ENCODE peak calls at places on chromosomes 11 and 22, in seven cellular contexts. N, K, D, Z, S, X and Y are unnamed samples.
A peak's percentile ranks its signal among the peaks of the same experiment; 100 is the strongest.

GRCh38 chr11:130871616-130872015 is 44.7 kb downstream of the SNX19 start:
- DNase-seq in N (no peak), K (no peak), D (no peak), Z (no peak), S (no peak), X (no peak), Y (no peak)

GRCh38 chr22:46088541-46089311 is 61.6 kb upstream of the PPARA start:
- DNase-seq in N (peak; percentile 85), K (no peak), D (no peak), Z (peak; percentile 75), S (no peak), X (no peak), Y (no peak)

GRCh38 chr11:63829823-63830489 is 9.0 kb upstream of the MARK2 start:
- DNase-seq in N (peak; percentile 18), K (no peak), D (no peak), Z (no peak), S (no peak), X (no peak), Y (no peak)

GRCh38 chr11:69524291-69524882 is 42.9 kb downstream of the LINC01488 start:
- DNase-seq in N (no peak), K (no peak), D (no peak), Z (no peak), S (no peak), X (no peak), Y (no peak)

GRCh38 chr11:92702037-92702436 is 267.4 kb upstream of the MTNR1B start:
- DNase-seq in N (no peak), K (no peak), D (no peak), Z (no peak), S (no peak), X (no peak), Y (no peak)

GRCh38 chr22:46791201-46791731 is 28.8 kb downstream of the TBC1D22A start:
- DNase-seq in N (peak; percentile 59), K (peak; percentile 53), D (no peak), Z (no peak), S (no peak), X (no peak), Y (no peak)

GRCh38 chr22:40588726-40589125 is 47.8 kb downstream of the MRTFA start:
- DNase-seq in N (peak; percentile 59), K (no peak), D (no peak), Z (no peak), S (no peak), X (no peak), Y (no peak)

GRCh38 chr22:27799334-27800249 is 2.0 kb downstream of the MN1 start:
- DNase-seq in N (peak; percentile 47), K (no peak), D (no peak), Z (peak; percentile 58), S (no peak), X (no peak), Y (no peak)

GRCh38 chr22:39471421-39472141 is 14.8 kb downstream of the MGAT3 start:
- DNase-seq in N (peak; percentile 69), K (peak; percentile 34), D (no peak), Z (peak; percentile 63), S (no peak), X (peak; percentile 48), Y (no peak)

GRCh38 chr22:48783821-48784266 is 1043.8 kb downstream of the BRD1 start:
- DNase-seq in N (no peak), K (no peak), D (no peak), Z (no peak), S (no peak), X (peak; percentile 15), Y (no peak)

GRCh38 chr11:8671651-8672062 is 10.8 kb downstream of the TRIM66 start:
- DNase-seq in N (peak; percentile 92), K (no peak), D (no peak), Z (peak; percentile 39), S (no peak), X (no peak), Y (peak; percentile 68)

GRCh38 chr22:30969532-30970355 is 679 bp downstream of the TUG1 start:
- DNase-seq in N (peak; percentile 45), K (peak; percentile 53), D (peak; percentile 6), Z (no peak), S (no peak), X (peak; percentile 46), Y (no peak)

GRCh38 chr22:48365386-48365785 is 1462.3 kb downstream of the BRD1 start:
- DNase-seq in N (no peak), K (peak; percentile 1), D (no peak), Z (no peak), S (no peak), X (no peak), Y (no peak)

GRCh38 chr11:33015621-33016551 is at the start of gene DEPDC7:
- DNase-seq in N (peak; percentile 85), K (peak; percentile 90), D (peak; percentile 89), Z (peak; percentile 88), S (peak; percentile 75), X (peak; percentile 85), Y (peak; percentile 46)

GRCh38 chr11:134157451-134157850 is 66.3 kb downstream of the NCAPD3 start:
- DNase-seq in N (no peak), K (no peak), D (no peak), Z (no peak), S (no peak), X (no peak), Y (no peak)

GRCh38 chr22:46578824-46579561 is 41.2 kb upstream of the GRAMD4 start:
- DNase-seq in N (peak; percentile 35), K (peak; percentile 60), D (no peak), Z (peak; percentile 88), S (no peak), X (no peak), Y (no peak)

DNA sequence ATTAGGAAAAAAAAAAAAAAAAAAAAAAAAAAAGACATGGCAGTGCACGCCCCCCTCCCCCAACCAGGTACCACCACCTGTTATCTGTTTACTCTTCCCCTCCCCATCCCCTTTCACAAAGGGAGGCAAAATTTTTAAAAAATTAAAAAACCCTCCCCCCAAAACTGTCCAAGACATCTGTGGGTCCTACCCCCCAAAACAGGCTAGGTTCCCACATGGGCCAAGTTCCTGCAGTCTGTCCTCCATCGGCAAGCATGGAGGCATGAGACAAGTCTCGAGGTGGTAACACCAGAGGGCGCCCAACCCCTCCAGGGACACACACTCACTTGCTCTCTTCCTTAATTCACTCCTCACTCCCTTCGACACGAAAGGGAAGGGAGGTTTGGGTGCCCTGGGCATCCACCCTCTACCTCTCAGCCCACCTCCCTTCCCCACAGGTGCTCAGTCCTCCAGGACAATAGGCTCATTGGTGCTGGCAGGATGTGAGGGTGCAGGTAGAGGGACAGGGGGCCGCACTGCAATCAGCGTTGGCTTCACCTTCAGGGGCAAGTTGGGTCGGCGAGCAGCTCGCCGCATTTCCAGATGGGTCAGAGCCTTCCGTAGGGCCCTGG is 2.2 kb upstream of the TUT1 start:
- DNase-seq in N (peak; percentile 76), K (peak; percentile 87), D (peak; percentile 77), Z (peak; percentile 83), S (no peak), X (peak; percentile 78), Y (no peak)
- TF ChIP-seq CTCF in N (peak; percentile 59), K (peak; percentile 48), D (peak; percentile 63), Z (peak; percentile 62), S (peak; percentile 69), X (peak; percentile 21), Y (peak; percentile 72)

GRCh38 chr11:12886508-12886907 is 122.6 kb upstream of the RASSF10 start:
- DNase-seq in N (no peak), K (no peak), D (no peak), Z (no peak), S (no peak), X (no peak), Y (no peak)

GRCh38 chr11:12893787-12894672 is 115.1 kb upstream of the RASSF10 start:
- DNase-seq in N (peak; percentile 79), K (peak; percentile 74), D (peak; percentile 51), Z (no peak), S (peak; percentile 15), X (peak; percentile 58), Y (peak; percentile 50)

GRCh38 chr11:12889243-12889642 is 119.9 kb upstream of the RASSF10 start:
- DNase-seq in N (peak; percentile 79), K (no peak), D (no peak), Z (peak; percentile 52), S (no peak), X (no peak), Y (no peak)

GRCh38 chr11:12888525-12889158 is 120.5 kb upstream of the RASSF10 start:
- DNase-seq in N (peak; percentile 95), K (peak; percentile 89), D (peak; percentile 64), Z (peak; percentile 88), S (peak; percentile 48), X (peak; percentile 79), Y (no peak)

DNA sequence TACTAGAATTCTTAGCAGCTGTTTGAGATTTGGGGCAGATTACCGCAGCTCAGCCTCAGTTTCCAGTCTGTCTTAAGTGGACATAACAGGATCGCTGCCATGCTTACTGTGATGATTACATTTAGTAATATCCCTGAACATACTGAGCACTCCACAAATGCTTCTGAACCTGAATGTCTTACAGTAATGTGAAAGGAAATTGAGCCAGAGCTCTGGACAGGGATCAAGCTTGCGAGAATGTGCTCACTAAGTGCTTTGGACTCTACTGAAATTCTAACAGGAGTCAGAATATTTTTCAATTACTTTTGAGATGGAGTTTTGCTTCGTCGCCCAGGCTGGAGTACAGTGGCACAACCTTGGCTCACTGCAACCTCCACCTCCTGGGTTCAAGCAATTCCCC is 118.6 kb upstream of the RASSF10 start:
- DNase-seq in N (peak; percentile 34), K (no peak), D (no peak), Z (no peak), S (no peak), X (no peak), Y (no peak)
- TF ChIP-seq CTCF in N (no peak), K (no peak), D (no peak), Z (no peak), S (no peak), X (no peak), Y (no peak)

DNA sequence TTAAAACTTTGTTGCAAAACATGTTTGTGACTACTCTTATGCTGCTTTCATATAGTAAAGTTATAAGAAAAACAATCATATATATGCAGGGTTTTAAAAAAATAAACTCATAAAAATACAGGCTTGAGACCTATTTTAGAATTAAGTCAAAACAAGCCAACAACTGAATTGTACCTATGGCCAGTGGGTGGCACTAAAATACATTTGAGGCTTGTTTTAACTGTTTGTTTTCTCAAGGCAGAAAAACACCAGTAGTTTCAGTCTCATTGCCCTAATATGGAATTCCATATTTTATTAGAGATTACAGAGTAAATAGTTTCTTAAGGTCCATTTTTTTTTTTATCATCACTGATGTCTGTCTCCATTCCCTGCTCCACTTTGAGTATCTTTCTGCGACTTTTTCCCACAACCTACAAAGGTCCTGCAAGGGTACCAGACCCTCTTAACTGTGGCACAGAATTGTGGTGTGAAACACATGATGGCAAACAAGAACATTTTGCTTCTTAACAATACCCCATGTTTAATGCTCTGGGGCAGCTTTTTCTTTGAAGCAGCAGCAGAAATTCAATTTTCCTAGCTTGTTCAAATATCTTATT is 8.5 kb upstream of the CCDC89 start:
- DNase-seq in N (peak; percentile 70), K (no peak), D (peak; percentile 31), Z (no peak), S (peak; percentile 18), X (no peak), Y (no peak)
- TF ChIP-seq CTCF in N (peak; percentile 60), K (peak; percentile 34), D (peak; percentile 86), Z (peak; percentile 45), S (peak; percentile 63), X (peak; percentile 25), Y (peak; percentile 70)

GRCh38 chr22:37641251-37641949 is 1.9 kb downstream of the SH3BP1 start:
- DNase-seq in N (no peak), K (peak; percentile 78), D (no peak), Z (no peak), S (no peak), X (no peak), Y (no peak)
- TF ChIP-seq CTCF in N (no peak), K (no peak), D (no peak), Z (no peak), S (no peak), X (no peak), Y (no peak)